ENCODE peak calls at places on chromosome 16, in eight cellular contexts. S, M, Z, W, Q, A, V and Y are unnamed samples.

GRCh38 chr16:28063047-28063521 is 430 bp downstream of the GSG1L start:
- DNase-seq in Z (no peak), A (peak), S (no peak), Q (peak), W (no peak), M (peak), V (no peak), Y (no peak)

GRCh38 chr16:51327001-51327400 is 175.9 kb upstream of the SALL1 start:
- DNase-seq in Z (peak), Q (peak), M (peak), W (no peak), A (peak), V (peak), S (no peak), Y (no peak)

GRCh38 chr16:20383106-20384029 is 21.2 kb downstream of the PDILT start:
- DNase-seq in W (no peak), M (peak), Q (peak), S (peak), Z (peak), A (peak), V (peak), Y (peak)

GRCh38 chr16:180921-181667 is 835 bp downstream of the HBQ1 start:
- DNase-seq in V (peak), Q (peak), W (peak), M (peak), A (peak), S (peak), Z (no peak), Y (peak)

GRCh38 chr16:16008666-16009065 is 59.2 kb downstream of the ABCC1 start:
- DNase-seq in Z (no peak), M (no peak), W (no peak), Q (no peak), A (no peak), V (no peak), S (no peak), Y (no peak)

GRCh38 chr16:30637952-30638351 is 12.8 kb upstream of the PRR14 start:
- DNase-seq in Q (peak), V (no peak), S (no peak), W (no peak), A (peak), M (peak), Z (no peak), Y (no peak)

GRCh38 chr16:47523342-47524006 is 62.3 kb downstream of the PHKB start:
- DNase-seq in M (no peak), Q (no peak), S (no peak), Z (no peak), A (no peak), W (no peak), V (no peak), Y (no peak)

GRCh38 chr16:30850246-30850645 is 43.6 kb downstream of the BCL7C start:
- DNase-seq in A (no peak), Z (no peak), V (no peak), Q (no peak), S (no peak), M (no peak), W (no peak), Y (no peak)

GRCh38 chr16:75048051-75048450 is 49.2 kb downstream of the ZNRF1 start:
- DNase-seq in M (no peak), S (no peak), Q (no peak), Z (no peak), W (no peak), V (no peak), A (no peak), Y (no peak)

GRCh38 chr16:31344712-31345111 is 10.3 kb upstream of the ITGAX start:
- DNase-seq in W (no peak), S (no peak), A (no peak), V (no peak), Q (no peak), M (no peak), Z (no peak), Y (no peak)

GRCh38 chr16:69123894-69124293 is 8.5 kb downstream of the CHTF8 start:
- DNase-seq in M (peak), S (peak), W (no peak), Q (peak), Z (peak), A (peak), V (no peak), Y (no peak)

GRCh38 chr16:4373356-4373908 is 1.8 kb downstream of the VASN start:
- DNase-seq in V (peak), Q (no peak), Z (no peak), S (no peak), M (peak), W (no peak), A (no peak), Y (no peak)

GRCh38 chr16:70711211-70711978 is 25.5 kb upstream of the MTSS2 start:
- DNase-seq in M (no peak), Q (no peak), S (no peak), A (no peak), W (no peak), V (no peak), Z (no peak), Y (no peak)

GRCh38 chr16:3458278-3458851 is 14.9 kb downstream of the NAA60 start:
- DNase-seq in W (no peak), M (peak), A (peak), Z (no peak), V (no peak), Q (peak), S (no peak), Y (no peak)

GRCh38 chr16:2208308-2208707 is 2.4 kb downstream of the BRICD5 start:
- DNase-seq in W (no peak), A (no peak), M (no peak), Z (no peak), Q (no peak), V (no peak), S (no peak), Y (no peak)

GRCh38 chr16:4846503-4846900 is 586 bp downstream of the GLYR1 start:
- DNase-seq in W (no peak), V (no peak), A (peak), Q (peak), S (peak), Z (no peak), M (peak), Y (peak)

GRCh38 chr16:66289051-66289680 is 77.3 kb upstream of the CDH5 start:
- DNase-seq in Z (no peak), W (no peak), V (no peak), Q (no peak), A (no peak), S (no peak), M (no peak), Y (no peak)